ENCODE peak calls at places on chromosomes 3 and 15, in seven cellular contexts. Z is stimulated activated CD4-positive, alpha-beta T cell treated with anti-CD3 and anti-CD28 coated beads, TNF-alpha, amount 100 ng/mL, for 4 hours; V is MCF 10A; A is OCI-LY7; G is SJSA1; C is activated naive CD4-positive, alpha-beta T cell treated with anti-CD3 and anti-CD28 coated beads, Interleukin-2, amount 50 U/mL, for 16 hours; K is left cardiac atrium. X is an unnamed sample.
A peak's percentile ranks its signal among the peaks of the same experiment; 100 is the strongest.

GRCh38 chr3:148648685-148649352 is 48.9 kb upstream of the AGTR1 start:
- DNase-seq in Z (no peak), V (peak; percentile 44), A (no peak), G (peak; percentile 39), C (no peak), K (no peak), X (peak; percentile 81)

GRCh38 chr15:25663515-25663914 is 199.6 kb downstream of the ATP10A start:
- DNase-seq in Z (no peak), V (no peak), A (no peak), G (no peak), C (no peak), K (no peak), X (no peak)

GRCh38 chr3:53081318-53081717 is 35.4 kb upstream of the SFMBT1 start:
- DNase-seq in Z (no peak), V (no peak), A (no peak), G (no peak), C (no peak), K (no peak), X (no peak)

GRCh38 chr15:31352283-31352880 is 25.7 kb downstream of the KLF13 start:
- DNase-seq in Z (no peak), V (no peak), A (no peak), G (no peak), C (no peak), K (peak; percentile 52), X (no peak)

GRCh38 chr3:185943363-185944106 is 5.7 kb upstream of the TRA2B start:
- DNase-seq in Z (peak; percentile 70), V (peak; percentile 93), A (peak; percentile 88), G (peak; percentile 48), C (peak; percentile 83), K (peak; percentile 85), X (peak; percentile 78)

GRCh38 chr3:167694121-167694520 is 40.4 kb upstream of the WDR49 start:
- DNase-seq in Z (no peak), V (no peak), A (no peak), G (no peak), C (no peak), K (no peak), X (no peak)

GRCh38 chr3:175238848-175239247 is 379.7 kb downstream of the NAALADL2 start:
- DNase-seq in Z (no peak), V (no peak), A (no peak), G (no peak), C (no peak), K (no peak), X (no peak)

GRCh38 chr3:197371521-197372075 is 73.2 kb upstream of the DLG1 start:
- DNase-seq in Z (no peak), V (no peak), A (no peak), G (no peak), C (no peak), K (no peak), X (no peak)

GRCh38 chr3:195045481-195045880 is 225.5 kb downstream of the XXYLT1 start:
- DNase-seq in Z (no peak), V (no peak), A (no peak), G (no peak), C (no peak), K (no peak), X (no peak)

X was measured in ELR.